ENCODE peak calls at places on chromosomes 1 and 21, in five cellular contexts. V is Panc1, L is GM23338, E is transverse colon, R is breast epithelium. H is an unnamed sample.

GRCh38 chr21:42135386-42136040 is 64.4 kb downstream of the UMODL1 start:
- DNase-seq in V (no peak), E (no peak), L (no peak), R (no peak), H (no peak)

GRCh38 chr1:167678838-167679237 is 42.9 kb upstream of the MPZL1 start:
- DNase-seq in L (no peak), E (no peak), V (no peak), R (no peak), H (no peak)

GRCh38 chr1:205261946-205262668 is 34.4 kb downstream of the TMCC2 start:
- DNase-seq in V (no peak), L (peak), R (no peak), E (no peak), H (no peak)

GRCh38 chr1:32182060-32182459 is 2.6 kb downstream of the TXLNA start:
- DNase-seq in R (no peak), V (no peak), L (no peak), E (no peak), H (no peak)

GRCh38 chr1:198167436-198167934 is 10.7 kb downstream of the NEK7 start:
- DNase-seq in L (no peak), R (no peak), V (no peak), E (no peak), H (no peak)

GRCh38 chr1:229554886-229555621 is 3.5 kb downstream of the ABCB10 start:
- DNase-seq in R (no peak), L (no peak), E (no peak), V (no peak), H (no peak)

GRCh38 chr1:152533327-152533938 is 19.2 kb downstream of the CRCT1 start:
- DNase-seq in L (peak), R (no peak), V (peak), E (peak), H (no peak)

GRCh38 chr1:59013276-59013927 is 229.6 kb upstream of the JUN start:
- DNase-seq in V (no peak), L (peak), E (peak), R (no peak), H (peak)

GRCh38 chr1:174052621-174053020 is 30.5 kb upstream of the RC3H1 start:
- DNase-seq in E (no peak), R (no peak), V (no peak), L (no peak), H (no peak)

GRCh38 chr1:117237701-117238413 is 27.1 kb upstream of the VTCN1 start:
- DNase-seq in L (peak), V (no peak), E (no peak), R (no peak), H (no peak)

DNA sequence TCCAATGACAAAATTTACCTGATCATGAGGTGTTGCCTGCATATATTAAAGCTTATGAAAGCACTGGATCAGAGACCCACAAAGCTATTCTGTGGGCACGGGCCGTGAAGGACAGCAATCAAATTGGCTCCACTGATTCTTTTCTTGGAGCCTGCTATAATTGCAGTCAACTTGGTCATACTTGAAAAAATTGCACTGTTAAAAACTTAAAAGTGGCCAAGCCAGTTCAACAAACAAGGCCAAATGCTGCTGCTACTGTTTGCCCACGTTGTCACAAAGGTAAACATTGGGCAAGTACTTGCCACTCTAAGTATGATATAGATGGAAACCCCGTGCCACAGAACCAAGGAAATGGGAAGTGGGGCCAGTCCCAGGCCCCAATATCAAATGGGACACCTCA is 37.8 kb downstream of the CYP4A11 start:
- DNase-seq in V (no peak), R (no peak), E (no peak), L (no peak), H (peak)
- TF ChIP-seq POLR2AphosphoS5 in V (no peak), R (no peak), E (no peak), L (no peak), H (peak)

GRCh38 chr1:20589331-20590312 is 725 bp downstream of the CDA start:
- DNase-seq in R (no peak), V (no peak), L (no peak), E (no peak), H (no peak)
- TF ChIP-seq POLR2AphosphoS5 in R (no peak), V (no peak), L (no peak), E (no peak), H (no peak)

GRCh38 chr1:177170756-177171535 is at the start of gene BRINP2:
- DNase-seq in L (peak), V (no peak), R (no peak), E (peak), H (peak)
- TF ChIP-seq POLR2AphosphoS5 in L (peak), V (no peak), R (no peak), E (no peak), H (no peak)

GRCh38 chr1:244841274-244841927 is 5.9 kb downstream of the COX20 start:
- DNase-seq in V (no peak), R (no peak), E (no peak), L (no peak), H (no peak)
- TF ChIP-seq POLR2AphosphoS5 in V (peak), R (no peak), E (no peak), L (peak), H (no peak)

GRCh38 chr1:207808322-207808705 is 56.5 kb downstream of the CD46 start:
- DNase-seq in R (no peak), E (no peak), V (no peak), L (no peak), H (no peak)

GRCh38 chr1:207810606-207811295 is 58.9 kb downstream of the CD46 start:
- DNase-seq in E (no peak), R (no peak), L (no peak), V (no peak), H (no peak)

GRCh38 chr1:207807395-207808321 is 55.8 kb downstream of the CD46 start:
- DNase-seq in V (no peak), L (no peak), R (no peak), E (peak), H (peak)

GRCh38 chr1:207810173-207810572 is 58.3 kb downstream of the CD46 start:
- DNase-seq in R (no peak), V (no peak), E (no peak), L (no peak), H (no peak)

GRCh38 chr1:207808911-207809555 is 57.2 kb downstream of the CD46 start:
- DNase-seq in L (no peak), E (no peak), V (no peak), R (no peak), H (no peak)
- TF ChIP-seq POLR2AphosphoS5 in L (no peak), E (no peak), V (no peak), R (no peak), H (no peak)

GRCh38 chr1:40948741-40949528 is 30.6 kb upstream of the CTPS1 start:
- DNase-seq in E (peak), L (peak), V (peak), R (peak), H (peak)
- TF ChIP-seq POLR2AphosphoS5 in E (no peak), L (no peak), V (no peak), R (peak), H (no peak)

GRCh38 chr1:188364927-188365449 is 1536.2 kb downstream of the PLA2G4A start:
- DNase-seq in R (no peak), V (no peak), E (no peak), L (peak), H (no peak)

GRCh38 chr1:188355847-188356246 is 1527.1 kb downstream of the PLA2G4A start:
- DNase-seq in V (no peak), R (no peak), L (no peak), E (no peak), H (no peak)

GRCh38 chr1:188363943-188364342 is 1535.2 kb downstream of the PLA2G4A start:
- DNase-seq in E (no peak), L (no peak), R (no peak), V (no peak), H (no peak)

GRCh38 chr1:188355082-188355481 is 1526.3 kb downstream of the PLA2G4A start:
- DNase-seq in E (no peak), L (no peak), V (no peak), R (no peak), H (no peak)

GRCh38 chr1:188359315-188359714 is 1530.6 kb downstream of the PLA2G4A start:
- DNase-seq in L (no peak), E (no peak), R (no peak), V (no peak), H (no peak)
- TF ChIP-seq POLR2AphosphoS5 in L (no peak), E (no peak), R (no peak), V (no peak), H (no peak)

GRCh38 chr1:244732846-244733450 is 80.0 kb downstream of the DESI2 start:
- DNase-seq in L (no peak), R (no peak), V (no peak), E (no peak), H (no peak)

GRCh38 chr1:244731651-244732050 is 78.7 kb downstream of the DESI2 start:
- DNase-seq in V (no peak), R (no peak), E (no peak), L (no peak), H (no peak)

GRCh38 chr1:244735404-244735803 is 82.5 kb downstream of the DESI2 start:
- DNase-seq in L (peak), E (no peak), V (no peak), R (no peak), H (no peak)

GRCh38 chr1:244730934-244731434 is 78.1 kb downstream of the DESI2 start:
- DNase-seq in R (no peak), E (no peak), L (peak), V (no peak), H (no peak)

DNA sequence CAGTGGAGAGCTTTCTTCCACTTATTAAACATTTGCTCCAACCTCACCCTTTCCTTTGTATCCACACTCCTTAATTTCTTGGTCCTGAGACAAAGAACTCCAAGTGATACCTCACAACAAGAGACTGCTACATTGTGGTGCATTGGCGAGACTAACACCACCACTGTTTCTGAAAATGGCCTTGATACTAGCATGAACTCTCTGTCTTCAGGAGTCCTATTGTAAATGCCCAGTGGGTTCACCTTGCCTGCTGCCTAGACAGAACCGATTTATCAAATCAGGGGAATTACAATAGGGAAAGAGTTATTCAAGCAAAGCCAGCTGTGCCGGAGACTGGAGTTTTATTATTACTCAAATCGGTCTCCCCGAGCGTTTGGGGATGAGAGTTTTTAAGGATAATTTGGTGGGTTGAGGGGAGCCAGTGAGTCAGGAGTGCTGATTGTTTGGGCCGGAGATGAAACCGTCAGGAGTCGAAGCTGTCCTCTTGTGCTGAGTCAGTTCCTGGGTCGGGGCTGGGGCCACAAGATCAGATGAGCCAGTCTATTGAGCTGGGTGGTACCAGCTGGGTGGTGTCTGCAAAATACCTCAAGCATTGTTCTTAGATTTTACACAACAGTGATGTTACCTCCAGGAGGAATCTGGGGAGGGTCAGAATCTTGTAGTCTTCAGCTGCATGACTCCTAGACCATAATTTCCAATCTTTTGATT is 83.1 kb downstream of the DESI2 start:
- DNase-seq in V (no peak), R (no peak), E (no peak), L (peak), H (no peak)
- TF ChIP-seq POLR2AphosphoS5 in V (no peak), R (no peak), E (no peak), L (no peak), H (no peak)

DNA sequence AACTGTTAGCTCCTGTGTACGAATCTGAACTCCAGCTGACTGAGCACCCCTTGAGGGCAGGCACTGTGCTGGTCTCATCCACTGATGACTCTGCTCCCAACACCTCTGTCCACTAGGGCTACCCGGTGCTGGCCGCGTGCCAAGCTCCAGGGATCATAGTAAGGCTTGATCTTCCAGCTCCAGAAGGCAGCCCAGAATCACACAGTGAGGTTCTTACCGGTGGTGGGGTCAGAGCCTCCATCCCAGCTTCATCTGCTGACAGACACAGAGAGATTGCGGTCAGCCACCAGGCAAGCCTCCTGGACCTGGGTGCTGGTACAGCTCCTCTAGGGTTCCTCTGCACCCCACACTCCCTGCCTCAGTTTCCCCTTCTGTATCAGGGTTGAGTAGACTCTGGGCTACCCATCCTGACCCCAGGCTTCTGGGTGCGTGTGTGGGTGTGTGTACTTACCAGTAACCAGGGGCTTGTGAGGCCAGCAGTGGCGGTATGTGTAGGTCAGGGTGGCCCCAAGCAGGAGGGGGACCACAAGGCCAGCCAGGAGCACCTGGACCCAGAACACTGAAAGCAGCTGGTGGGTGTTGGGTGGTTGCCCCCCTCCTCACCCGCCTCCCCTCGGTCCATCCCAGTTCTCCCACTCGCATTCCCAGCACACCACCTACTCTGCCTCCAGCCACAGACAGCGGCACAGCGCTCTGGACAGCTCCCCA is 3.4 kb downstream of the TNFRSF25 start:
- DNase-seq in R (no peak), V (no peak), L (no peak), E (no peak), H (no peak)
- TF ChIP-seq POLR2AphosphoS5 in R (no peak), V (no peak), L (no peak), E (no peak), H (no peak)

GRCh38 chr1:12477301-12477700 is 140.7 kb downstream of the DHRS3 start:
- DNase-seq in E (no peak), L (no peak), R (no peak), V (no peak), H (no peak)

GRCh38 chr1:12472798-12473551 is 145.0 kb downstream of the DHRS3 start:
- DNase-seq in E (peak), R (no peak), L (no peak), V (no peak), H (no peak)

GRCh38 chr1:12473596-12474329 is 144.2 kb downstream of the DHRS3 start:
- DNase-seq in L (no peak), V (no peak), R (no peak), E (no peak), H (no peak)

GRCh38 chr1:12475947-12476346 is 142.1 kb downstream of the DHRS3 start:
- DNase-seq in V (no peak), E (no peak), R (no peak), L (no peak), H (no peak)

GRCh38 chr1:12475158-12475934 is 142.7 kb downstream of the DHRS3 start:
- DNase-seq in L (no peak), R (no peak), V (no peak), E (no peak), H (no peak)
- TF ChIP-seq POLR2AphosphoS5 in L (no peak), R (no peak), V (no peak), E (peak), H (no peak)